ENCODE peak calls at places on chromosomes 11 and 22, in four cellular contexts. S, O, E and H are unnamed samples.

GRCh38 chr11:97620012-97620411 is 1230.2 kb downstream of the JRKL start:
- DNase-seq in O (no peak), E (no peak), S (no peak), H (no peak)

GRCh38 chr22:49325531-49326395 is 501.9 kb downstream of the BRD1 start:
- DNase-seq in E (no peak), O (no peak), S (no peak), H (no peak)

GRCh38 chr22:37492428-37493344 is 6.5 kb upstream of the MFNG start:
- DNase-seq in S (peak), E (no peak), O (no peak), H (peak)

GRCh38 chr11:197741-198235 is 4.9 kb downstream of the SCGB1C1 start:
- DNase-seq in S (no peak), E (no peak), O (no peak), H (no peak)

GRCh38 chr22:30876925-30877553 is 91.5 kb downstream of the MORC2 start:
- DNase-seq in O (no peak), E (no peak), S (no peak), H (no peak)

GRCh38 chr11:36300651-36301050 is 4.6 kb downstream of the PRR5L start:
- DNase-seq in O (no peak), S (no peak), E (no peak), H (no peak)

GRCh38 chr11:93481696-93482095 is 61.5 kb downstream of the SMCO4 start:
- DNase-seq in E (no peak), O (no peak), S (no peak), H (no peak)

GRCh38 chr11:77884829-77885190 is 63.9 kb downstream of the AAMDC start:
- DNase-seq in S (no peak), O (no peak), E (no peak), H (no peak)

GRCh38 chr11:108069947-108070346 is 51.4 kb upstream of the ACAT1 start:
- DNase-seq in S (no peak), E (peak), O (no peak), H (no peak)

GRCh38 chr22:48178536-48178935 is 1416.1 kb downstream of the TBC1D22A start:
- DNase-seq in E (no peak), O (no peak), S (no peak), H (no peak)

GRCh38 chr11:11988099-11988651 is 20.3 kb downstream of the DKK3 start:
- DNase-seq in E (no peak), O (no peak), S (no peak), H (no peak)

GRCh38 chr11:17734986-17735822 is 623 bp downstream of the KCNC1 start:
- DNase-seq in O (peak), E (no peak), S (peak), H (peak)

GRCh38 chr11:113674397-113674685 is 31.8 kb downstream of the TMPRSS5 start:
- DNase-seq in O (no peak), S (no peak), E (no peak), H (no peak)
- TF ChIP-seq FOXK2 in O (no peak), S (no peak), E (no peak), H (no peak)

DNA sequence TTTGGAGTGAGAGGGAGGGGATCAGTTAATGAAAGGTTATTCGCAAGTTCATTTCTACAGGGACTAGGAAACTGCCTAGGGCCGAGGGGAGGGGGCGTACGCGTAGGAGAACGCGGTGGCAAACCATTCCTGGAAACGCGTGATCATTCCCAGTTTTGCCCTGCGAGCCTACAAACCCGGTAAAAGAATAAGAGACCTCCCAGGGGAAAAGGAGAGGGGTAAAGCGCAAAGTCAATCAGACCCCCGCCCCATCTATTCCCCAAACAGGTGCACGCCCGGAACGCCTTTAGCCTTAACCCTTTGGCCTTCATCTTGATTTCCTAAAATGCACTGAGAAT is 5.3 kb downstream of the BSX start:
- DNase-seq in S (no peak), O (no peak), E (no peak), H (no peak)
- TF ChIP-seq FOXK2 in S (no peak), O (no peak), E (no peak), H (no peak)

DNA sequence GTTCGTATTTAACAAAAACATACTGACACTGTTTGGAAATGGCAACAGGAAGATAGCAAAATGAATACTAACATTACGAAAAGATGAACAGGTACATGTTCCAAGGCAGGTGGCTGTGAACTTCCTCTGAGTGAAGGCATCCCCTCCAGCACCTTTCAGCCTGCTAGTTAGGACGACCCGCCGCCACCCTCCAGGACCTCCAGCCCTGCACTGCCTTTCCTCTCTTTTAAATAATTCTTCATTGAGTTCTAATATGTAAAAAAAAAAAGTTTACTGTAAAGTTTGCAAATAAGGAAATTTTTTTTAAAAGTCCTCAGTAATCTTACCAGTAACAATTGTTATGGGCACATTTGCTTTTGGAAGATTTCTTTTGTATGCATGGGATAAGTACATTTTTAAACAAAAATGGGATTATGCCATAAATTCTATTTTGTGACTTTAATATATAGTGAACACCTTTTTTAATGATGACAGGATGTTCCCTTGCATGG is 6.0 kb downstream of the NEAT1 start:
- DNase-seq in S (no peak), O (no peak), E (no peak), H (no peak)
- TF ChIP-seq FOXK2 in S (no peak), O (no peak), E (no peak), H (no peak)

DNA sequence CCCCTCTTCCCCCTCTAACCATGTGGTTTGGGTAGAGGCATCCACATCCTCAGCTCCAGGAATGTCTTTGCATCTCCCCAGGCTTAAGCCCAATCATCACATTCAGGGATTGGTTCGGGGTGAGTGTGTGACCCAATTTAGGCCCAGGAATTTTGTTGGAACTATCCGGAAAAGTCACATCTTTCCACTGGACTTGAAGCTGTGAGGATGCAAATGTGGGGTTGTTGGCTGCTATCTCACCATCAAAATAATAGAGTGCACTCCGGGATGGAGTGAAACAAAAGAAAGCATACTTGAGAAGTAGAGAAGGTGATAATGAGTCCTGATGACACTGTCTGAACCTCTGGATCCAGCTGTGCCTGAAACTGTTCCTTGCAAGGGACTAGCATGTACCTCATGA is 33.8 kb upstream of the OLFML1 start:
- DNase-seq in S (no peak), O (no peak), E (no peak), H (no peak)
- TF ChIP-seq FOXK2 in S (no peak), O (no peak), E (no peak), H (no peak)

DNA sequence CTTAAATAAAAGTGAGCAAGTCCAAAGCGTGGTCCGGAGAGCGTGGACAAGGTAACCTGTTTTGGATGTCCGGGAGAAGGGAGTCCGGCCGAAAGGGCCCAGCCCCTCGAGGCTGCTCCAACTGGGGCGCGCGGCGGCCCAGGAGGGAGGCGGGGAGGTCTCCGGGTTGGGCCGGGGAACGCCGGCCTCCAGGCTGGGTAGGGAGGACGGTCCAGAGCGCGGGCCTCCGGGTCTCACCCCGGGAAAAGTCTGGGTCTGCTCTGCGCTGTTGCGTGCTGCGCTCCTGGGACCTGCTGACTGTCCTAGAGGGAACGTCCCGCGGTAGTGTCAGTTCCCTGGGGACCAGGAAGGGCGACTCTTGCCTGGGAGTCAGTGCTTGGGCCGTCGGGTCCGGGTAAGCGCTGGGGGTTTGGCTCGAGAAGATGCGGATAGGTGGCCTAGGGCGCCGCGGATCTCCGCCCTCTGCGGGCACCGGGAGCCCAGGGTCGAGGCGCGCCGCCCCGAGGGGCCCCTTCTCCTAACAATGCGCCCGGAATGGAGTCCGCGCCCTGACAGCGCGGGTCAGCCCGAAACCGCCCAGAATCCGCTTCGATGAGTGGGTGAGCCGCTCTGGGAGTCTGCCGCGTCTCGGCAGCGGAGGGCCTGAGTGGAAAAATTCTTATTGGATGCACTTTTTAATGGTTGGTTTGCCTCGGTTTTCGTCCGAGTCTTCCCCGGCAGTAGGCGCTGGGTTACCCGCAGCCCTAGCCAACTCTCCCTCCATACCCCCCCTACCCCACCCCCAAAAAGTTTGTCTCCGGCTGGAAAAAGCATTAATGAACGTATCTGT is 908 bp upstream of the FLI1 start:
- DNase-seq in S (no peak), E (no peak), O (no peak), H (no peak)
- TF ChIP-seq FOXK2 in S (no peak), E (no peak), O (no peak), H (no peak)

DNA sequence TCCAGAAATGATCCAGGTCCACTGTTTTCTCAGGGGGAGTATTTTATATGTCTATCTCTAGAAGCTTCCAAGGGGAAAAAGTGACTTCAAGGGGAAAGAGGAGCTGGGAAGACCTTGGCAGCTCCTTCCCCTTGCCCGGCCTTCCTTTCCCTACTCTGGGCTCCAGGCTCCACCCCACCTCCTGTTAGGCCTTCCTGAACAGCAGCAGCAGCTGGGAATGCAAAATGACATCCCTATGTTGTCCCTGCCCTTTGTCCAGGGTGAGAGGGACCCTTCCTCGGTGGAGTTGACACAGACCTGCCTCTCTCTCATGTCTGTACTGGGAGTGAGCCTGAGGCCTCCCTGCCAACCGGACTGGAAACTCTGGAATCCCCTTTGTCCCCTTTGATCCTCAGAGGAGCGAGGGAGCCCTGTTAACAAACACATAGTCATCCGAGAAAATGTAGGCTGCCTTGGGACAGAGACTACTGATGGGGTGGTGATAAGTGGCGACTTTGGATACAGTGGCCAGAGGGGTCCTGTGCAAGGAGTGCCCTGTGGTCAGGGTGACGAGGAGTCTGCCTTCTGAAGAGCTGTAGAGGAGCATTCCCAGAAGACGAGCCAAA is 9.0 kb upstream of the MALAT1 start:
- DNase-seq in O (peak), S (no peak), E (no peak), H (no peak)
- TF ChIP-seq FOXK2 in O (peak), S (no peak), E (no peak), H (no peak)